ENCODE peak calls at places on chromosome 9, in eight cellular contexts. O is left cardiac atrium; I is stimulated activated CD4-positive, alpha-beta T cell treated with anti-CD3 and anti-CD28 coated beads, Interleukin-1b, Interleukin-23, amount 100 ng/mL, for 48 hours; Q is MCF 10A; B is HT1080; K is fibroblast of gingiva; T is GDM1; X is AG08396. J is an unnamed sample.

GRCh38 chr9:111621895-111622480 is 9.1 kb upstream of the DNAJC25 start:
- DNase-seq in X (peak; percentile 71), I (peak; percentile 25), B (no peak), Q (peak; percentile 58), T (no peak), K (peak; percentile 53), O (no peak), J (no peak)

GRCh38 chr9:107480386-107480789 is 9.2 kb downstream of the KLF4 start:
- DNase-seq in B (peak; percentile 69), O (peak; percentile 62), I (no peak), X (peak; percentile 59), K (peak; percentile 92), Q (peak; percentile 94), T (no peak), J (no peak)

GRCh38 chr9:112648624-112649023 is 69.3 kb downstream of the INIP start:
- DNase-seq in Q (no peak), I (no peak), X (no peak), T (no peak), B (no peak), K (no peak), O (no peak), J (no peak)

GRCh38 chr9:136342191-136343120 is 15.1 kb downstream of the GPSM1 start:
- DNase-seq in I (peak; percentile 67), Q (peak; percentile 54), X (peak; percentile 92), O (peak; percentile 89), K (peak; percentile 58), B (no peak), T (no peak), J (peak; percentile 72)

GRCh38 chr9:32550609-32551490 is 1.3 kb upstream of the SMIM27 start:
- DNase-seq in O (peak; percentile 93), X (peak; percentile 98), I (peak; percentile 90), T (peak; percentile 90), B (peak; percentile 91), K (peak; percentile 90), Q (peak; percentile 86), J (peak; percentile 81)

GRCh38 chr9:74496819-74497749 is at the start of gene RORB:
- DNase-seq in Q (no peak), T (no peak), I (peak; percentile 28), O (peak; percentile 69), K (peak; percentile 87), B (peak; percentile 17), X (peak; percentile 69), J (peak; percentile 66)

GRCh38 chr9:14258840-14259239 is 55.1 kb downstream of the NFIB start:
- DNase-seq in T (no peak), K (peak; percentile 46), I (no peak), Q (peak; percentile 59), O (no peak), X (no peak), B (no peak), J (no peak)

GRCh38 chr9:75088646-75089368 is 493 bp downstream of the OSTF1 start:
- DNase-seq in X (peak; percentile 70), T (peak; percentile 42), B (peak; percentile 51), Q (peak; percentile 45), O (peak; percentile 69), I (no peak), K (peak; percentile 72), J (peak; percentile 27)

GRCh38 chr9:97900738-97901565 is 21.3 kb downstream of the TRMO start:
- DNase-seq in T (peak; percentile 13), X (peak; percentile 47), B (peak; percentile 48), Q (peak; percentile 68), I (no peak), O (peak; percentile 31), K (peak; percentile 23), J (no peak)

GRCh38 chr9:74330487-74331214 is 166.5 kb upstream of the RORB start:
- DNase-seq in Q (no peak), T (no peak), O (no peak), K (peak; percentile 41), B (no peak), I (no peak), X (no peak), J (no peak)

J was measured in substantia nigra.